ENCODE peak calls at places on chromosomes 6 and 20, in six cellular contexts. L is transverse colon, K is SK-N-SH, Y is GM12892, P is H1, J is upper lobe of left lung. D is an unnamed sample.

GRCh38 chr6:20212392-20213111 is at the start of gene MBOAT1:
- DNase-seq in P (no peak), K (peak; percentile 94), J (peak; percentile 98), L (peak; percentile 93), Y (peak; percentile 58), D (peak; percentile 79)

GRCh38 chr20:34022843-34023234 is 29.1 kb downstream of the RALY start:
- DNase-seq in P (no peak), J (no peak), Y (no peak), K (no peak), L (no peak), D (no peak)

GRCh38 chr6:29628419-29629281 is 4.3 kb downstream of the GABBR1 start:
- DNase-seq in J (peak; percentile 87), P (peak; percentile 84), Y (peak; percentile 60), K (peak; percentile 90), L (peak; percentile 77), D (peak; percentile 79)

GRCh38 chr20:62051901-62052255 is 13.8 kb downstream of the TAF4 start:
- DNase-seq in J (peak; percentile 45), Y (no peak), K (no peak), P (no peak), L (no peak), D (no peak)

GRCh38 chr20:53736757-53737403 is 143.2 kb upstream of the ZNF217 start:
- DNase-seq in K (no peak), L (no peak), P (no peak), J (no peak), Y (no peak), D (no peak)

GRCh38 chr20:44151621-44152416 is 35.2 kb downstream of the JPH2 start:
- DNase-seq in P (no peak), K (no peak), J (no peak), Y (no peak), L (no peak), D (no peak)

GRCh38 chr6:50198245-50198644 is 148.5 kb upstream of the DEFB112 start:
- DNase-seq in Y (no peak), J (no peak), L (no peak), K (no peak), P (no peak), D (no peak)

GRCh38 chr20:32231847-32232246 is 24.2 kb downstream of the POFUT1 start:
- DNase-seq in L (no peak), J (no peak), P (no peak), Y (no peak), K (no peak), D (no peak)

GRCh38 chr20:45363611-45364492 is 896 bp downstream of the SYS1 start:
- DNase-seq in K (no peak), Y (no peak), L (no peak), P (no peak), J (no peak), D (no peak)

GRCh38 chr20:8144282-8145245 is 12.5 kb downstream of the PLCB1 start:
- DNase-seq in K (no peak), Y (no peak), P (no peak), L (no peak), J (no peak), D (no peak)

GRCh38 chr6:53179961-53180651 is 31.5 kb upstream of the GCM1 start:
- DNase-seq in K (no peak), J (no peak), Y (no peak), P (no peak), L (peak; percentile 59), D (peak; percentile 75)

GRCh38 chr6:131213501-131213990 is 78.3 kb downstream of the AKAP7 start:
- DNase-seq in K (no peak), J (no peak), P (no peak), Y (no peak), L (no peak), D (no peak)

GRCh38 chr6:37365791-37366190 is 12.0 kb downstream of the RNF8 start:
- DNase-seq in K (peak; percentile 37), P (no peak), Y (no peak), J (no peak), L (no peak), D (no peak)

GRCh38 chr6:53154794-53155193 is 6.2 kb upstream of the GCM1 start:
- DNase-seq in Y (no peak), K (no peak), J (no peak), L (no peak), P (no peak), D (no peak)

GRCh38 chr6:114157848-114158247 is 185.0 kb downstream of the HS3ST5 start:
- DNase-seq in L (no peak), K (no peak), J (no peak), P (no peak), Y (no peak), D (no peak)

GRCh38 chr6:27994616-27995015 is 37.6 kb downstream of the OR2B6 start:
- DNase-seq in K (no peak), J (no peak), L (no peak), P (no peak), Y (no peak), D (no peak)

GRCh38 chr20:32501709-32502108 is 83.4 kb downstream of the NOL4L start:
- DNase-seq in L (no peak), K (no peak), Y (no peak), P (no peak), J (no peak), D (no peak)

GRCh38 chr6:149840345-149841075 is 23.6 kb downstream of the LRP11 start:
- DNase-seq in J (no peak), P (no peak), Y (peak; percentile 37), K (peak; percentile 76), L (peak; percentile 76), D (peak; percentile 41)

GRCh38 chr20:63178445-63178818 is 37.5 kb downstream of the YTHDF1 start:
- DNase-seq in K (peak; percentile 69), P (no peak), L (no peak), J (peak; percentile 77), Y (no peak), D (no peak)

GRCh38 chr6:112839525-112839961 is 492.4 kb downstream of the RFPL4B start:
- DNase-seq in K (no peak), Y (no peak), P (no peak), J (no peak), L (no peak), D (no peak)

GRCh38 chr6:148771212-148771601 is 24.4 kb downstream of the UST start:
- DNase-seq in P (no peak), Y (no peak), L (peak; percentile 28), K (no peak), J (no peak), D (no peak)

GRCh38 chr6:148768646-148769270 is 21.9 kb downstream of the UST start:
- DNase-seq in J (no peak), K (no peak), L (no peak), P (no peak), Y (no peak), D (no peak)

GRCh38 chr6:148770408-148771211 is 23.8 kb downstream of the UST start:
- DNase-seq in P (no peak), K (no peak), L (no peak), J (no peak), Y (no peak), D (no peak)

GRCh38 chr6:148769304-148769968 is 22.6 kb downstream of the UST start:
- DNase-seq in Y (no peak), P (no peak), J (no peak), L (no peak), K (no peak), D (no peak)

GRCh38 chr6:148771896-148772554 is 25.2 kb downstream of the UST start:
- DNase-seq in Y (no peak), P (no peak), K (no peak), L (no peak), J (no peak), D (no peak)
- TF ChIP-seq POLR2AphosphoS5 in Y (no peak), P (no peak), K (no peak), L (no peak), J (no peak), D (no peak)

DNA sequence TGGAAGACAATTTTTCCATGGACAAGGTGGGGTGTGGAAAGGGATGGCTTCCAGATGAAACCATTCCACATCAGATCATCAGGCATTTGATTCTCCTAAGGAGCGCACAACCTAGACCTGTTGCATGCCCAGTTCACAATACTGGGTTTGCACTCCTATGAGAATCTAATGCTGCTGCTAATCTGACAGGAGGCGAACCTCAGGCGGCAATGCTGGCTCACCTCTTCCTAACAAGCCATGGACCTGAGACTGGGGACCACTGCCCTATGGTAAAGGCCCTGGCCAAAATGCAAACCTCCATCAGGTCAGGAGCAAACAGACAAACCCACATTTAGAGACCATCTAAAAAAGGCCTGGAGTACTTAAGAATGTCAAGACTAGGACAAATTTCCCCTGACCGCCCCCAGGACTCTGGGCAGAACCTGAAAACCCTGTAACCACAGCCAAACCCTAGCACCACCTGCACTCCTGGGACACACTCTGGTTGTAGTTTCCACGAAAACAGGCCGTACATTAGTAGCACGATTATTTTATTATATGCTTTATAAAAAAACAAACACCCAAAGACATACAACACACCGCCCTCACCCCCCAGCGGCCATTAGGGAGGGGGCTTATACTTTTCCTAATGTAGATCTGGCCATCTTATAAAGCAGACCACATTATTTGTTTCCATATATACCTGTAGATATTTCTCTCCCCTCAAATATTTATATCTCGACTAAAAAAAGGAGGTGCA is 27.3 kb downstream of the SNX5 start:
- DNase-seq in J (no peak), Y (no peak), P (no peak), L (no peak), K (no peak), D (no peak)
- TF ChIP-seq POLR2AphosphoS5 in J (no peak), Y (peak; percentile 54), P (peak; percentile 76), L (no peak), K (no peak), D (no peak)

DNA sequence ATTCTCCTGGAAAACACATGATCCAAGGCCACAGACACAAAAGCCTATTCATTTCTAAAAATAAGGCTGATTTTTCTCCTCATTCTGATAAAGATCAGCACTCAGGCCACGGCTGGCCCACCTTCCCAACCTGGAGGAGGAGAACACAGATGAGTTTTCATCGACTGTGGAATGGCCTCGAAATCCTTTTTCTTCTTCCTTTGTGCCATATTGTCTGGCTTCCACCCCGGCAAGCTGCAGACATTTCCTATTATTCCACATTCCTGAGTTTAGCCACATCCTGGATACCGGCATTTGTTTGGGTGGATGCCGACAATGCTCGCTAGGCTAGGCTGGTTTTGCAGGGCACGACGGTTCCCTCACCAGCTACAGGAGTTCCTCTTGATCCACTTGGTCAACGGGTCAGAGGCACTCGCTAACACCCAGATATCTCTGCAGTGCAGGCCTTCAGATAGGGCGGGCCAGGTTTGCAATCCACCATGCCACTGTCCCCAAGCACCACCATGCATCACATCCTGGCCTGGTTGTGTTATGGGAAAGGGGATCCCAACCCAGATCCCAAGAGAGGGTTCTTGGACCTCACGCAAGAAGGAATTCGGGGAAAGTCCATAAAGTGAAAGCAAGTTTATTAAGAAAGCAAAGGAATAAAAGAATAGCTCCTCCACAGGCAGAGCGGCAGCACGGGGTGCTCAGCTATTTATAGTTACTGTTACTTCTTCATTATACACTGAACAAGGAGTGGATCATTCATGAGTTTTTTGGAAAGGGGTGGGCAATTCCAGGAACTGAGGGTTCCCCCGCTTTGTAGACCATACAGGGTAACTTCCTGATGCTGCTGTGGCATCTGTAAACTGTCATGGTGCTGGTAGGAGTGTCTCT is 4.2 kb upstream of the CTSZ start:
- DNase-seq in L (no peak), Y (no peak), P (no peak), K (no peak), J (no peak), D (peak; percentile 91)
- TF ChIP-seq POLR2AphosphoS5 in L (no peak), Y (no peak), P (no peak), K (no peak), J (no peak), D (peak; percentile 71)

GRCh38 chr6:142984386-142984785 is 39.4 kb upstream of the HIVEP2 start:
- DNase-seq in K (no peak), L (no peak), P (no peak), J (no peak), Y (no peak), D (no peak)

GRCh38 chr6:142987490-142987889 is 42.5 kb upstream of the HIVEP2 start:
- DNase-seq in J (no peak), Y (no peak), K (no peak), P (no peak), L (no peak), D (no peak)

GRCh38 chr6:142985286-142985685 is 40.3 kb upstream of the HIVEP2 start:
- DNase-seq in P (no peak), Y (no peak), L (no peak), K (no peak), J (no peak), D (no peak)
- TF ChIP-seq POLR2AphosphoS5 in P (no peak), Y (no peak), L (no peak), K (no peak), J (no peak), D (no peak)

D was measured in breast epithelium.